ENCODE peak calls at places on chromosomes 2 and 18, in five cellular contexts. B is IMR-90, V is ovary, J is A549, C is nephron progenitor cell. N is an unnamed sample.

GRCh38 chr2:192194065-192194865 is 468 bp downstream of the TMEFF2 start:
- DNase-seq in B (peak; percentile 39), V (no peak), J (no peak), C (peak; percentile 52), N (peak; percentile 51)

GRCh38 chr2:152418688-152419087 is 83.7 kb downstream of the FMNL2 start:
- DNase-seq in B (peak; percentile 79), V (no peak), J (no peak), C (no peak), N (no peak)

GRCh38 chr2:25966531-25967265 is 15.6 kb downstream of the KIF3C start:
- DNase-seq in B (no peak), V (no peak), J (no peak), C (no peak), N (no peak)

GRCh38 chr2:129791651-129792050 is 187.8 kb upstream of the RAB6C start:
- DNase-seq in B (no peak), V (no peak), J (no peak), C (no peak), N (no peak)

GRCh38 chr2:1787799-1788477 is 43.6 kb upstream of the PXDN start:
- DNase-seq in B (no peak), V (no peak), J (no peak), C (no peak), N (no peak)

GRCh38 chr2:75698928-75699327 is 11.8 kb downstream of the GCFC2 start:
- DNase-seq in B (peak; percentile 38), V (no peak), J (no peak), C (no peak), N (no peak)

GRCh38 chr2:8453904-8454302 is 228.0 kb upstream of the ID2 start:
- DNase-seq in B (peak; percentile 8), V (no peak), J (no peak), C (no peak), N (no peak)

GRCh38 chr2:227606476-227606875 is 7.8 kb downstream of the SCYGR2 start:
- DNase-seq in B (no peak), V (no peak), J (no peak), C (no peak), N (no peak)

GRCh38 chr2:74001121-74001520 is 16.4 kb downstream of the TET3 start:
- DNase-seq in B (peak; percentile 50), V (no peak), J (no peak), C (no peak), N (peak; percentile 37)

GRCh38 chr2:236176417-236176816 is 8.2 kb upstream of the GBX2 start:
- DNase-seq in B (peak; percentile 25), V (no peak), J (peak; percentile 75), C (no peak), N (no peak)

GRCh38 chr2:85823951-85824350 is 64.8 kb downstream of the ST3GAL5 start:
- DNase-seq in B (no peak), V (no peak), J (no peak), C (no peak), N (no peak)

GRCh38 chr2:69836316-69836715 is 6.9 kb downstream of the GMCL1 start:
- DNase-seq in B (no peak), V (no peak), J (no peak), C (no peak), N (no peak)

GRCh38 chr2:219532378-219532649 is 11.3 kb downstream of the CHPF start:
- DNase-seq in B (no peak), V (no peak), J (no peak), C (no peak), N (no peak)

GRCh38 chr2:134367915-134368911 is 114.3 kb downstream of the MGAT5 start:
- DNase-seq in B (peak; percentile 69), V (peak; percentile 23), J (no peak), C (no peak), N (no peak)

GRCh38 chr18:78073275-78073674 is 823.6 kb downstream of the GALR1 start:
- DNase-seq in B (no peak), V (no peak), J (no peak), C (no peak), N (no peak)

GRCh38 chr2:140863713-140864112 is 1267.1 kb downstream of the LRP1B start:
- DNase-seq in B (peak; percentile 69), V (no peak), J (peak; percentile 74), C (no peak), N (no peak)

GRCh38 chr2:238912228-238912915 is 64.5 kb downstream of the TWIST2 start:
- DNase-seq in B (no peak), V (no peak), J (no peak), C (no peak), N (peak; percentile 79)

GRCh38 chr2:23813438-23813837 is 113.5 kb downstream of the ATAD2B start:
- DNase-seq in B (no peak), V (no peak), J (no peak), C (no peak), N (no peak)
- TF ChIP-seq CTCF in B (no peak), V (no peak), J (no peak), C (no peak), N (no peak)

GRCh38 chr2:57881998-57882884 is 164.4 kb upstream of the VRK2 start:
- DNase-seq in B (peak; percentile 19), V (no peak), J (peak; percentile 96), C (no peak), N (no peak)

GRCh38 chr2:57880446-57880845 is 166.2 kb upstream of the VRK2 start:
- DNase-seq in B (no peak), V (no peak), J (no peak), C (no peak), N (no peak)

GRCh38 chr2:57880967-57881366 is 165.6 kb upstream of the VRK2 start:
- DNase-seq in B (no peak), V (no peak), J (no peak), C (no peak), N (no peak)

GRCh38 chr2:57884281-57884680 is 162.3 kb upstream of the VRK2 start:
- DNase-seq in B (no peak), V (no peak), J (no peak), C (no peak), N (no peak)

GRCh38 chr2:57882895-57883515 is 163.6 kb upstream of the VRK2 start:
- DNase-seq in B (no peak), V (no peak), J (peak; percentile 72), C (no peak), N (no peak)
- TF ChIP-seq CTCF in B (no peak), V (no peak), J (no peak), C (no peak), N (no peak)

GRCh38 chr2:19545507-19545906 is 187.1 kb upstream of the OSR1 start:
- DNase-seq in B (no peak), V (no peak), J (peak; percentile 20), C (no peak), N (no peak)
- TF ChIP-seq CTCF in B (no peak), V (no peak), J (no peak), C (no peak), N (no peak)

DNA sequence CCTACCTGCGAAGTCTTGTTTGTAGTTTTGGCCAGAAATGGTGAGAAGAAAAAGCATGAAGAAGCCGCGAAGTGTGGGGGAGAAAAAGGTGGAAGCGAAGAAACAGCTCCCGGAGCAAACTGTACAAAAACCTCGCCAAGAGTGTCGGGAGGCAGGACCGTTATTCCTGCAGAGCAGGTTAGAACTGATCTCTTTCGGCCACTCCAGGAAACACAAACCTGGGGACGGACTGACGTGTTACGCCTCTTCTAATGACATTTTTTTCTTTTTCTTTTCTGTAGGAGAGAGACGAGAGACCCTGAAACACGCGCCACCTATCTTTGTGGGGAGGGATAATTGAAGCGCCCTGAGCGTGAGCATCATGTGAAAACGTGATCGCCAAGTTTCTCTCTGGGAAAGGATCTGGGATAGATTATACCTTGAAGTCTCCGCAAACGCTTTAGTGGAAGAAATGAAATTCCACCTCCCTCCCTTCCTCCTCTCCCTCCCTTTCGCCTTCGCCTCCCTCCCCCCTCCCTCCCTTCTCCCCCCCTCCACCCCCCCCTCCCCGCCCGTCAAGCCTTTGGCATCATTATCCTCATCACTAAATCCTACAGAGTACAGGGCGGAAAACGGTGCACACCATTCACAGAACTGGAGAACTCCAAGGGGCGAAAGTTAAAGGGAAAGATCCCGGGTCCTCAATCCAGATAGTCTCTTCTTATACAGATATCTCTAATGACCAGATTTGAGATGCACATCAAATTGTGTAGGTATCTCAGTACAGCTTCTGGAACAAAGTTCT is at the start of gene ZEB2:
- DNase-seq in B (peak; percentile 84), V (peak; percentile 79), J (peak; percentile 67), C (peak; percentile 55), N (no peak)
- TF ChIP-seq CTCF in B (peak; percentile 69), V (peak; percentile 69), J (peak; percentile 22), C (peak; percentile 23), N (peak; percentile 85)

GRCh38 chr18:45571714-45572113 is 43.6 kb upstream of the SLC14A2 start:
- DNase-seq in B (no peak), V (no peak), J (no peak), C (no peak), N (no peak)
- TF ChIP-seq CTCF in B (no peak), V (no peak), J (no peak), C (peak; percentile 34), N (peak; percentile 55)

GRCh38 chr2:232843860-232844259 is 26.2 kb upstream of the SNORC start:
- DNase-seq in B (no peak), V (no peak), J (no peak), C (no peak), N (no peak)
- TF ChIP-seq CTCF in B (no peak), V (no peak), J (peak; percentile 32), C (no peak), N (peak; percentile 52)

DNA sequence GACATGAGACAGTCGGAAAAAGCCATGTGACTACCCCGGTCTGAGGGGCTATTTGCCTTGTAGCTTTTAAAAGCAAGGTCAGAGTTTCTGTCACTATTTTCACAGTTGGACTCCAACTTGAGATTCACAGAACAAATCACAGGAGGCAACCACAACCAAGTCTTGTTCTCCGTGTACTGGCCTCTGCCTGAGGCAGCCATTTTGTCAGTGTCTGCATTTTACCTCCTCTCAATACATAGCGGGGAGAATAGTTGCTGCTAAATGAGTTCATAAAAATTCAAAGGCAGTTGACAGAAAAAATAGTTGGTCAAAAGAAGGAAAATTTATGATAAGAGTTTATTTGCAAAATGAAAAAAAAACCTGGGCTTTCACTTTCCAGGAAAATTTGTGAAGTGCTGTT is 501.4 kb downstream of the CCDC85A start:
- DNase-seq in B (no peak), V (no peak), J (no peak), C (no peak), N (no peak)
- TF ChIP-seq CTCF in B (no peak), V (no peak), J (no peak), C (no peak), N (no peak)

DNA sequence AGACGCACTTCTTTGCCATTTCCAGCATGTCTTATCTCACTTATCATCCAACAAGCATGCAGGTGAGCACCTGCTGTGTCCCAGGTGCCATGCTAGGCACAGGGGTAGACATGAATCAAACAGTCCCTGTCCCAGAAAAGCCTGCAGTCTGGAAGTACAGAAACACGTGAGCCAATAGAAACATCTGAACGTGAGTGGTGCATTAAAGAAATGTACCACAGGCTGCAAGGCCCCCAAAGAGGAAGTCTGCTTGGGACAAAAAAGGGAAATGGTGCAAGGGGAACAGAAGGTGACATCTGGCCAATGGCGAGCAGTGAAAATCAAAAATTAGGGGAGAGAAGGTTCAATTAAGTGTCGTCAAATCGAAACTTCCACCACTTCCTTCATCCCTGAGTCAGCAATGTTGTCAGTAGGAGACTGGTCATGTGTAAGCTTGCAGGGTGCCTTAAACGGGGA is 17.6 kb upstream of the TMEM247 start:
- DNase-seq in B (no peak), V (no peak), J (no peak), C (no peak), N (no peak)
- TF ChIP-seq CTCF in B (no peak), V (no peak), J (no peak), C (peak; percentile 23), N (no peak)

N was measured in chondrocyte.